ENCODE peak calls at places on chromosomes 13 and 19, in ten cellular contexts. X is CD4-positive, alpha-beta T cell; B is esophagus squamous epithelium; D is heart right ventricle; A is uterus; W is tibial artery; G is left ventricle myocardium inferior; Y is Panc1; S is cardiac muscle cell; M is AG04450. V is an unnamed sample.

GRCh38 chr19:1851581-1852293 is 3.5 kb upstream of the REXO1 start:
- DNase-seq in Y (no peak), D (no peak), B (no peak), S (no peak), A (no peak), W (no peak), X (peak; percentile 52), M (no peak), G (no peak), V (no peak)

GRCh38 chr13:41675306-41675705 is 218.0 kb downstream of the RGCC start:
- DNase-seq in W (no peak), X (no peak), D (no peak), Y (no peak), M (no peak), A (no peak), B (no peak), S (peak; percentile 53), G (no peak), V (no peak)

GRCh38 chr13:99859178-99860177 is 112.1 kb downstream of the ZIC5 start:
- DNase-seq in A (no peak), B (no peak), M (no peak), W (no peak), S (no peak), G (no peak), D (no peak), X (no peak), Y (no peak), V (no peak)

GRCh38 chr19:52258426-52258825 is 11.0 kb upstream of the ZNF766 start:
- DNase-seq in A (no peak), B (no peak), S (peak; percentile 16), Y (no peak), X (no peak), W (no peak), G (no peak), M (no peak), D (no peak), V (no peak)

GRCh38 chr19:51282335-51282734 is 29.1 kb upstream of the IGLON5 start:
- DNase-seq in D (no peak), M (no peak), B (no peak), Y (no peak), X (no peak), S (no peak), A (no peak), G (no peak), W (no peak), V (no peak)

GRCh38 chr13:28047784-28048388 is 52.5 kb downstream of the FLT3 start:
- DNase-seq in W (no peak), X (no peak), A (no peak), S (no peak), M (no peak), Y (no peak), G (no peak), B (no peak), D (no peak), V (no peak)

GRCh38 chr19:53034948-53035675 is 9.4 kb upstream of the ERVV-2 start:
- DNase-seq in A (no peak), B (no peak), W (no peak), D (no peak), M (no peak), S (no peak), X (no peak), G (no peak), Y (no peak), V (no peak)

GRCh38 chr19:1285737-1286360 is at the start of gene EFNA2:
- DNase-seq in M (no peak), D (no peak), G (no peak), Y (no peak), B (no peak), X (no peak), W (no peak), S (no peak), A (no peak), V (no peak)

GRCh38 chr13:43156916-43157315 is 133.5 kb downstream of the DNAJC15 start:
- DNase-seq in X (no peak), D (no peak), A (no peak), Y (no peak), M (no peak), B (no peak), W (no peak), S (peak; percentile 52), G (no peak), V (no peak)

GRCh38 chr19:13163609-13164364 is 13.6 kb downstream of the IER2 start:
- DNase-seq in M (peak; percentile 67), D (peak; percentile 70), S (peak; percentile 95), X (no peak), W (peak; percentile 92), G (peak; percentile 67), Y (no peak), B (no peak), A (peak; percentile 88), V (peak; percentile 80)

GRCh38 chr13:29196409-29197074 is 376.4 kb downstream of the MTUS2 start:
- DNase-seq in G (no peak), M (no peak), S (no peak), X (no peak), D (no peak), B (no peak), A (no peak), W (no peak), Y (no peak), V (no peak)

GRCh38 chr19:41849067-41849466 is 4.2 kb downstream of the DMRTC2 start:
- DNase-seq in A (no peak), B (no peak), M (no peak), Y (no peak), D (no peak), W (no peak), G (no peak), X (no peak), S (no peak), V (no peak)

GRCh38 chr13:70668983-70669382 is 560.7 kb upstream of the KLHL1 start:
- DNase-seq in A (no peak), S (no peak), D (no peak), Y (no peak), W (no peak), X (no peak), B (no peak), M (no peak), G (no peak), V (no peak)

GRCh38 chr13:39379118-39379517 is 223.9 kb downstream of the LHFPL6 start:
- DNase-seq in M (no peak), B (no peak), S (no peak), Y (no peak), G (no peak), W (no peak), A (no peak), X (no peak), D (no peak), V (no peak)

GRCh38 chr19:48271531-48272151 is 1.8 kb downstream of the ZNF114 start:
- DNase-seq in G (peak; percentile 40), D (peak; percentile 45), Y (no peak), A (peak; percentile 28), S (peak; percentile 64), X (no peak), W (no peak), B (no peak), M (no peak), V (peak; percentile 42)

GRCh38 chr13:52837850-52838249 is 10.6 kb downstream of the PCDH8 start:
- DNase-seq in G (no peak), X (no peak), D (no peak), W (no peak), S (no peak), B (no peak), M (no peak), A (no peak), Y (no peak), V (no peak)

GRCh38 chr19:19495614-19496603 is 19.4 kb downstream of the TSSK6 start:
- DNase-seq in S (no peak), M (no peak), B (no peak), Y (no peak), X (no peak), G (no peak), D (no peak), W (no peak), A (no peak), V (no peak)

GRCh38 chr13:44305845-44306244 is 67.8 kb upstream of the SERP2 start:
- DNase-seq in G (no peak), Y (no peak), W (no peak), S (no peak), A (no peak), M (no peak), X (no peak), D (no peak), B (no peak), V (no peak)

GRCh38 chr13:44306401-44307192 is 67.0 kb upstream of the SERP2 start:
- DNase-seq in Y (peak; percentile 47), S (peak; percentile 95), M (peak; percentile 81), W (peak; percentile 86), G (peak; percentile 43), A (peak; percentile 87), D (peak; percentile 49), X (no peak), B (no peak), V (peak; percentile 73)

GRCh38 chr13:44308352-44308751 is 65.3 kb upstream of the SERP2 start:
- DNase-seq in G (no peak), A (no peak), Y (no peak), S (no peak), X (no peak), W (no peak), D (no peak), M (no peak), B (no peak), V (no peak)

GRCh38 chr13:44307255-44307654 is 66.4 kb upstream of the SERP2 start:
- DNase-seq in D (no peak), S (no peak), M (no peak), B (no peak), W (no peak), A (no peak), X (no peak), G (no peak), Y (no peak), V (no peak)

GRCh38 chr13:44307844-44308243 is 65.8 kb upstream of the SERP2 start:
- DNase-seq in G (no peak), D (no peak), X (no peak), B (no peak), A (no peak), M (no peak), S (no peak), W (no peak), Y (no peak), V (no peak)
- H3K27me3 ChIP-seq in G (no peaks in the 10 kb centered on the region), D (no peaks in the 10 kb centered on the region), X (no peaks in the 10 kb centered on the region), B (no peaks in the 10 kb centered on the region), A (no peaks in the 10 kb centered on the region), M (no peaks in the 10 kb centered on the region), S (no peaks in the 10 kb centered on the region), W (no peaks in the 10 kb centered on the region), Y (no peaks in the 10 kb centered on the region), V (no peaks in the 10 kb centered on the region)

GRCh38 chr19:46412034-46412982 is 1.1 kb downstream of the CCDC8 start:
- DNase-seq in Y (no peak), D (no peak), B (no peak), W (no peak), A (no peak), M (no peak), G (no peak), X (no peak), S (no peak), V (no peak)
- H3K27ac ChIP-seq in Y (peak overlapping the region; percentile 65), D (peak overlapping the region; percentile 93), B (no peak overlapping the region), W (peak overlapping the region; percentile 85), A (peak overlapping the region; percentile 60), M (peak overlapping the region; percentile 65), G (peak overlapping the region; percentile 90), X (no peak overlapping the region), S (peak overlapping the region; percentile 96), V (peak overlapping the region; percentile 87)

GRCh38 chr13:97660488-97661086 is 226.6 kb downstream of the RAP2A start:
- DNase-seq in S (peak; percentile 10), M (no peak), A (no peak), G (peak; percentile 13), W (no peak), Y (no peak), X (no peak), D (no peak), B (no peak), V (no peak)
- TF ChIP-seq CTCF in S (no peak), M (no peak), A (no peak), G (no peak), W (no peak), Y (no peak), X (no peak), D (no peak), B (no peak), V (no peak)

GRCh38 chr13:21868823-21869222 is 197.9 kb downstream of the FGF9 start:
- DNase-seq in A (no peak), D (no peak), G (no peak), M (no peak), W (no peak), X (no peak), B (no peak), Y (no peak), S (no peak), V (no peak)
- H3K27me3 ChIP-seq in A (peaks cover 4% of the 10 kb centered on the region), D (no peaks in the 10 kb centered on the region), G (no peaks in the 10 kb centered on the region), M (no peaks in the 10 kb centered on the region), W (no peaks in the 10 kb centered on the region), X (no peaks in the 10 kb centered on the region), B (no peaks in the 10 kb centered on the region), Y (no peaks in the 10 kb centered on the region), S (no peaks in the 10 kb centered on the region), V (no peaks in the 10 kb centered on the region)

V was measured in heart left ventricle.